ENCODE peak calls at places on chromosomes 13 and 19, in eight cellular contexts. One of them, this sample, is unnamed.

GRCh38 chr13:113152894-113153809 is 5.3 kb upstream of the PROZ start:
- DNase-seq in amygdala: no peak
- DNase-seq in GM04504: no peak
- DNase-seq in HCEC 1CT: no peak
- DNase-seq in IMR-90: no peak
- DNase-seq in RPMI8226: no peak
- DNase-seq in psoas muscle: peak; percentile 63
- DNase-seq in effector CD4-positive, alpha-beta T cell: peak; percentile 19
- DNase-seq in this sample: no peak

GRCh38 chr13:30668305-30668704 is 50.6 kb downstream of the USPL1 start:
- DNase-seq in amygdala: no peak
- DNase-seq in GM04504: no peak
- DNase-seq in HCEC 1CT: no peak
- DNase-seq in IMR-90: no peak
- DNase-seq in RPMI8226: no peak
- DNase-seq in psoas muscle: no peak
- DNase-seq in effector CD4-positive, alpha-beta T cell: no peak
- DNase-seq in this sample: no peak

GRCh38 chr19:13028027-13028426 is 32.8 kb downstream of the NFIX start:
- DNase-seq in amygdala: no peak
- DNase-seq in GM04504: no peak
- DNase-seq in HCEC 1CT: no peak
- DNase-seq in IMR-90: no peak
- DNase-seq in RPMI8226: no peak
- DNase-seq in psoas muscle: no peak
- DNase-seq in effector CD4-positive, alpha-beta T cell: no peak
- DNase-seq in this sample: no peak

GRCh38 chr19:46959962-46960556 is 59.6 kb upstream of the NPAS1 start:
- DNase-seq in amygdala: no peak
- DNase-seq in GM04504: no peak
- DNase-seq in HCEC 1CT: no peak
- DNase-seq in IMR-90: no peak
- DNase-seq in RPMI8226: no peak
- DNase-seq in psoas muscle: no peak
- DNase-seq in effector CD4-positive, alpha-beta T cell: no peak
- DNase-seq in this sample: no peak

GRCh38 chr13:73997964-73998363 is 136.2 kb downstream of the KLF12 start:
- DNase-seq in amygdala: no peak
- DNase-seq in GM04504: no peak
- DNase-seq in HCEC 1CT: no peak
- DNase-seq in IMR-90: no peak
- DNase-seq in RPMI8226: no peak
- DNase-seq in psoas muscle: no peak
- DNase-seq in effector CD4-positive, alpha-beta T cell: no peak
- DNase-seq in this sample: peak; percentile 13

GRCh38 chr13:74131206-74131605 is 3.0 kb downstream of the KLF12 start:
- DNase-seq in amygdala: no peak
- DNase-seq in GM04504: no peak
- DNase-seq in HCEC 1CT: no peak
- DNase-seq in IMR-90: no peak
- DNase-seq in RPMI8226: no peak
- DNase-seq in psoas muscle: no peak
- DNase-seq in effector CD4-positive, alpha-beta T cell: no peak
- DNase-seq in this sample: no peak

GRCh38 chr19:23527797-23528196 is 132.5 kb upstream of the ZNF91 start:
- DNase-seq in amygdala: no peak
- DNase-seq in GM04504: no peak
- DNase-seq in HCEC 1CT: no peak
- DNase-seq in IMR-90: no peak
- DNase-seq in RPMI8226: peak; percentile 69
- DNase-seq in psoas muscle: no peak
- DNase-seq in effector CD4-positive, alpha-beta T cell: no peak
- DNase-seq in this sample: peak; percentile 47

GRCh38 chr13:66212511-66212910 is 1017.6 kb downstream of the PCDH9 start:
- DNase-seq in amygdala: no peak
- DNase-seq in GM04504: no peak
- DNase-seq in HCEC 1CT: no peak
- DNase-seq in IMR-90: no peak
- DNase-seq in RPMI8226: no peak
- DNase-seq in psoas muscle: no peak
- DNase-seq in effector CD4-positive, alpha-beta T cell: no peak
- DNase-seq in this sample: peak; percentile 81

GRCh38 chr13:97030705-97031452 is 36.6 kb upstream of the OXGR1 start:
- DNase-seq in amygdala: no peak
- DNase-seq in GM04504: no peak
- DNase-seq in HCEC 1CT: peak; percentile 80
- DNase-seq in IMR-90: peak; percentile 61
- DNase-seq in RPMI8226: no peak
- DNase-seq in psoas muscle: no peak
- DNase-seq in effector CD4-positive, alpha-beta T cell: no peak
- DNase-seq in this sample: peak; percentile 60

GRCh38 chr13:23670793-23671192 is 100.6 kb downstream of the TNFRSF19 start:
- DNase-seq in amygdala: no peak
- DNase-seq in GM04504: no peak
- DNase-seq in HCEC 1CT: no peak
- DNase-seq in IMR-90: peak; percentile 61
- DNase-seq in RPMI8226: no peak
- DNase-seq in psoas muscle: no peak
- DNase-seq in effector CD4-positive, alpha-beta T cell: no peak
- DNase-seq in this sample: no peak

GRCh38 chr19:8387688-8388611 is 2.2 kb upstream of the RAB11B start:
- DNase-seq in amygdala: no peak
- DNase-seq in GM04504: no peak
- DNase-seq in HCEC 1CT: no peak
- DNase-seq in IMR-90: no peak
- DNase-seq in RPMI8226: no peak
- DNase-seq in psoas muscle: no peak
- DNase-seq in effector CD4-positive, alpha-beta T cell: no peak
- DNase-seq in this sample: no peak

GRCh38 chr13:33785384-33785783 is 32.6 kb upstream of the RFC3 start:
- DNase-seq in amygdala: no peak
- DNase-seq in GM04504: no peak
- DNase-seq in HCEC 1CT: no peak
- DNase-seq in IMR-90: no peak
- DNase-seq in RPMI8226: no peak
- DNase-seq in psoas muscle: no peak
- DNase-seq in effector CD4-positive, alpha-beta T cell: no peak
- DNase-seq in this sample: peak; percentile 84

This sample was measured in OCI-M1.